ENCODE peak calls at places on chromosomes 4 and X, in nine cellular contexts. Z, E, Y, C, M, K, O, A and S are unnamed samples.

GRCh38 chr4:91113130-91113706 is 986.0 kb downstream of the CCSER1 start:
- DNase-seq in Z (no peak), E (no peak), Y (peak; percentile 32), C (peak; percentile 53), M (peak; percentile 52), K (no peak), O (peak; percentile 3), A (peak; percentile 29), S (peak; percentile 45)

GRCh38 chrX:56764153-56764974 is 35.3 kb downstream of the NBDY start:
- DNase-seq in Z (no peak), E (peak; percentile 71), Y (peak; percentile 70), C (peak; percentile 47), M (peak; percentile 62), K (peak; percentile 76), O (peak; percentile 38), A (no peak), S (peak; percentile 83)

GRCh38 chr4:26020083-26020668 is 106.2 kb downstream of the SMIM20 start:
- DNase-seq in Z (no peak), E (no peak), Y (peak; percentile 85), C (peak; percentile 29), M (peak; percentile 93), K (peak; percentile 38), O (peak; percentile 89), A (no peak), S (no peak)

GRCh38 chrX:85379174-85379907 is at the start of gene POF1B:
- DNase-seq in Z (no peak), E (no peak), Y (no peak), C (no peak), M (no peak), K (no peak), O (no peak), A (peak; percentile 45), S (peak; percentile 22)

GRCh38 chr4:168549145-168549544 is 52.3 kb downstream of the PALLD start:
- DNase-seq in Z (no peak), E (no peak), Y (no peak), C (no peak), M (no peak), K (no peak), O (no peak), A (no peak), S (no peak)

GRCh38 chrX:76922100-76922499 is 494.6 kb downstream of the MAGEE1 start:
- DNase-seq in Z (no peak), E (no peak), Y (no peak), C (no peak), M (no peak), K (no peak), O (no peak), A (no peak), S (no peak)

GRCh38 chr4:186299291-186299690 is 33.3 kb downstream of the F11 start:
- DNase-seq in Z (no peak), E (no peak), Y (no peak), C (no peak), M (no peak), K (no peak), O (no peak), A (no peak), S (no peak)

GRCh38 chr4:75630174-75630931 is at the start of gene CDKL2:
- DNase-seq in Z (peak; percentile 85), E (no peak), Y (peak; percentile 62), C (peak; percentile 59), M (peak; percentile 64), K (peak; percentile 92), O (no peak), A (peak; percentile 70), S (peak; percentile 94)

GRCh38 chr4:147736458-147736857 is 4.6 kb downstream of the ARHGAP10 start:
- DNase-seq in Z (no peak), E (no peak), Y (peak; percentile 78), C (peak; percentile 92), M (peak; percentile 87), K (no peak), O (peak; percentile 69), A (no peak), S (peak; percentile 83)

GRCh38 chrX:39167791-39168190 is 366.5 kb downstream of the MID1IP1 start:
- DNase-seq in Z (no peak), E (no peak), Y (no peak), C (peak; percentile 47), M (no peak), K (no peak), O (no peak), A (no peak), S (peak; percentile 69)

GRCh38 chr4:112735474-112735951 is 98.6 kb downstream of the LARP7 start:
- DNase-seq in Z (no peak), E (no peak), Y (peak; percentile 0), C (no peak), M (no peak), K (no peak), O (peak; percentile 2), A (no peak), S (no peak)

GRCh38 chr4:188437535-188437934 is 298.3 kb downstream of the TRIML1 start:
- DNase-seq in Z (no peak), E (no peak), Y (no peak), C (peak; percentile 36), M (no peak), K (no peak), O (no peak), A (no peak), S (peak; percentile 24)

GRCh38 chr4:23348789-23349498 is 540.9 kb downstream of the PPARGC1A start:
- DNase-seq in Z (no peak), E (no peak), Y (no peak), C (no peak), M (no peak), K (no peak), O (no peak), A (no peak), S (no peak)

GRCh38 chrX:44306336-44306735 is 37.1 kb downstream of the EFHC2 start:
- DNase-seq in Z (no peak), E (no peak), Y (peak; percentile 15), C (peak; percentile 73), M (no peak), K (no peak), O (no peak), A (peak; percentile 60), S (peak; percentile 20)

GRCh38 chr4:107870916-107871786 is 46.4 kb downstream of the SGMS2 start:
- DNase-seq in Z (no peak), E (no peak), Y (no peak), C (no peak), M (peak; percentile 13), K (no peak), O (no peak), A (no peak), S (no peak)

GRCh38 chr4:187478292-187479205 is 517.0 kb upstream of the ZFP42 start:
- DNase-seq in Z (no peak), E (peak; percentile 75), Y (peak; percentile 95), C (peak; percentile 31), M (peak; percentile 68), K (no peak), O (peak; percentile 69), A (no peak), S (peak; percentile 33)

GRCh38 chr4:25863347-25863784 is 578 bp upstream of the SEL1L3 start:
- DNase-seq in Z (no peak), E (no peak), Y (no peak), C (no peak), M (no peak), K (no peak), O (no peak), A (peak; percentile 40), S (peak; percentile 54)

GRCh38 chr4:142416121-142416520 is 430.0 kb downstream of the INPP4B start:
- DNase-seq in Z (no peak), E (no peak), Y (peak; percentile 52), C (no peak), M (no peak), K (no peak), O (peak; percentile 68), A (no peak), S (no peak)

GRCh38 chr4:182204042-182204441 is 39.2 kb upstream of the TENM3 start:
- DNase-seq in Z (no peak), E (no peak), Y (no peak), C (no peak), M (peak; percentile 88), K (no peak), O (no peak), A (no peak), S (no peak)

GRCh38 chr4:60201052-60201673 is 999.0 kb upstream of the ADGRL3 start:
- DNase-seq in Z (no peak), E (peak; percentile 7), Y (peak; percentile 62), C (peak; percentile 38), M (peak; percentile 55), K (peak; percentile 28), O (peak; percentile 3), A (peak; percentile 52), S (peak; percentile 60)

GRCh38 chr4:8781641-8782040 is 90.0 kb downstream of the HMX1 start:
- DNase-seq in Z (no peak), E (no peak), Y (no peak), C (no peak), M (no peak), K (no peak), O (no peak), A (no peak), S (no peak)

GRCh38 chr4:19809989-19810388 is 441.7 kb upstream of the SLIT2 start:
- DNase-seq in Z (no peak), E (no peak), Y (no peak), C (no peak), M (peak; percentile 68), K (no peak), O (no peak), A (no peak), S (no peak)

GRCh38 chr4:54187148-54187547 is 41.9 kb upstream of the PDGFRA start:
- DNase-seq in Z (no peak), E (no peak), Y (no peak), C (no peak), M (no peak), K (no peak), O (no peak), A (no peak), S (no peak)

GRCh38 chrX:646228-646495 is 15.6 kb downstream of the SHOX start:
- DNase-seq in Z (no peak), E (no peak), Y (no peak), C (no peak), M (no peak), K (no peak), O (no peak), A (no peak), S (no peak)

GRCh38 chr4:1249731-1250526 is 999 bp upstream of the CTBP1 start:
- DNase-seq in Z (peak; percentile 66), E (no peak), Y (peak; percentile 24), C (peak; percentile 45), M (peak; percentile 93), K (peak; percentile 32), O (no peak), A (no peak), S (peak; percentile 62)

GRCh38 chr4:112152496-112152895 is 7.2 kb downstream of the FAM241A start:
- DNase-seq in Z (no peak), E (no peak), Y (no peak), C (no peak), M (no peak), K (no peak), O (no peak), A (no peak), S (no peak)

GRCh38 chr4:165355900-165356300 is 22.9 kb upstream of the CPE start:
- DNase-seq in Z (no peak), E (no peak), Y (peak; percentile 59), C (peak; percentile 57), M (no peak), K (no peak), O (no peak), A (peak; percentile 60), S (peak; percentile 50)

GRCh38 chr4:139584784-139585183 is 28.8 kb upstream of the SETD7 start:
- DNase-seq in Z (no peak), E (no peak), Y (no peak), C (no peak), M (peak; percentile 64), K (no peak), O (no peak), A (no peak), S (no peak)